ENCODE peak calls at places on chromosomes 13 and 19, in six cellular contexts. One of them, this sample, is unnamed.

GRCh38 chr13:28819046-28819747 is 942 bp upstream of the MTUS2 start:
- DNase-seq in GM12878: no peak
- DNase-seq in H1: no peak
- DNase-seq in K562: peak
- DNase-seq in GM12891: no peak
- DNase-seq in HepG2: no peak
- DNase-seq in this sample: no peak

GRCh38 chr19:1107655-1108261 is 4.0 kb downstream of the GPX4 start:
- DNase-seq in GM12891: no peak
- DNase-seq in GM12878: no peak
- DNase-seq in H1: no peak
- DNase-seq in K562: no peak
- DNase-seq in HepG2: no peak
- DNase-seq in this sample: no peak

GRCh38 chr13:109883181-109884180 is 97.1 kb upstream of the IRS2 start:
- DNase-seq in H1: no peak
- DNase-seq in K562: no peak
- DNase-seq in GM12891: no peak
- DNase-seq in GM12878: no peak
- DNase-seq in HepG2: no peak
- DNase-seq in this sample: no peak

GRCh38 chr13:101757446-101758039 is 305.1 kb downstream of the ITGBL1 start:
- DNase-seq in HepG2: no peak
- DNase-seq in K562: no peak
- DNase-seq in GM12878: no peak
- DNase-seq in GM12891: peak
- DNase-seq in H1: no peak
- DNase-seq in this sample: peak

GRCh38 chr19:18097217-18097992 is at the start of gene MAST3:
- DNase-seq in GM12891: peak
- DNase-seq in H1: no peak
- DNase-seq in GM12878: peak
- DNase-seq in K562: peak
- DNase-seq in HepG2: peak
- DNase-seq in this sample: peak

GRCh38 chr19:14413765-14414171 is 5.4 kb downstream of the DDX39A start:
- DNase-seq in GM12891: no peak
- DNase-seq in K562: no peak
- DNase-seq in HepG2: no peak
- DNase-seq in H1: no peak
- DNase-seq in GM12878: no peak
- DNase-seq in this sample: no peak

GRCh38 chr13:24341439-24341838 is 32.1 kb downstream of the C1QTNF9 start:
- DNase-seq in GM12891: no peak
- DNase-seq in GM12878: no peak
- DNase-seq in HepG2: no peak
- DNase-seq in H1: no peak
- DNase-seq in K562: no peak
- DNase-seq in this sample: no peak

GRCh38 chr19:45515081-45515624 is 7.9 kb downstream of the VASP start:
- DNase-seq in HepG2: peak
- DNase-seq in GM12878: peak
- DNase-seq in H1: no peak
- DNase-seq in GM12891: no peak
- DNase-seq in K562: peak
- DNase-seq in this sample: no peak

GRCh38 chr13:29654384-29654783 is 58.9 kb upstream of the SLC7A1 start:
- DNase-seq in GM12891: no peak
- DNase-seq in HepG2: no peak
- DNase-seq in H1: no peak
- DNase-seq in GM12878: no peak
- DNase-seq in K562: no peak
- DNase-seq in this sample: no peak

GRCh38 chr19:29806098-29806866 is 5.5 kb upstream of the CCNE1 start:
- DNase-seq in GM12878: no peak
- DNase-seq in H1: no peak
- DNase-seq in GM12891: no peak
- DNase-seq in K562: peak
- DNase-seq in HepG2: peak
- DNase-seq in this sample: no peak

GRCh38 chr19:24065865-24066604 is 21.0 kb upstream of the ZNF254 start:
- DNase-seq in H1: no peak
- DNase-seq in GM12891: no peak
- DNase-seq in HepG2: no peak
- DNase-seq in GM12878: no peak
- DNase-seq in K562: no peak
- DNase-seq in this sample: no peak

GRCh38 chr19:28612275-28612769 is 600.6 kb downstream of the UQCRFS1 start:
- DNase-seq in HepG2: no peak
- DNase-seq in GM12891: no peak
- DNase-seq in K562: no peak
- DNase-seq in GM12878: no peak
- DNase-seq in H1: no peak
- DNase-seq in this sample: no peak

GRCh38 chr13:44726214-44726613 is 150.1 kb upstream of the TSC22D1 start:
- DNase-seq in GM12891: no peak
- DNase-seq in GM12878: no peak
- DNase-seq in K562: no peak
- DNase-seq in HepG2: no peak
- DNase-seq in H1: no peak
- DNase-seq in this sample: no peak

GRCh38 chr19:33496496-33496895 is 25.1 kb downstream of the PEPD start:
- DNase-seq in HepG2: no peak
- DNase-seq in GM12878: no peak
- DNase-seq in K562: no peak
- DNase-seq in H1: no peak
- DNase-seq in GM12891: no peak
- DNase-seq in this sample: no peak
- TF ChIP-seq TAF1 in HepG2: no peak
- TF ChIP-seq TAF1 in GM12878: no peak
- TF ChIP-seq TAF1 in K562: no peak
- TF ChIP-seq TAF1 in H1: no peak
- TF ChIP-seq TAF1 in GM12891: no peak
- TF ChIP-seq TAF1 in this sample: no peak

GRCh38 chr19:16067205-16067938 is 8.9 kb upstream of the TPM4 start:
- DNase-seq in K562: no peak
- DNase-seq in HepG2: no peak
- DNase-seq in H1: no peak
- DNase-seq in GM12878: no peak
- DNase-seq in GM12891: no peak
- DNase-seq in this sample: no peak
- TF ChIP-seq POLR2A in K562: no peak
- TF ChIP-seq POLR2A in HepG2: no peak
- TF ChIP-seq POLR2A in H1: no peak
- TF ChIP-seq POLR2A in GM12878: no peak
- TF ChIP-seq POLR2A in GM12891: no peak
- TF ChIP-seq POLR2A in this sample: no peak

GRCh38 chr19:16615788-16616187 is 12.2 kb downstream of the MED26 start:
- DNase-seq in GM12878: no peak
- DNase-seq in K562: peak
- DNase-seq in H1: no peak
- DNase-seq in HepG2: no peak
- DNase-seq in GM12891: no peak
- DNase-seq in this sample: no peak

GRCh38 chr19:16612631-16613030 is 15.4 kb downstream of the MED26 start:
- DNase-seq in K562: no peak
- DNase-seq in HepG2: no peak
- DNase-seq in H1: no peak
- DNase-seq in GM12891: no peak
- DNase-seq in GM12878: no peak
- DNase-seq in this sample: no peak

GRCh38 chr19:16618248-16618647 is 9.8 kb downstream of the MED26 start:
- DNase-seq in H1: no peak
- DNase-seq in HepG2: no peak
- DNase-seq in GM12891: no peak
- DNase-seq in GM12878: no peak
- DNase-seq in K562: no peak
- DNase-seq in this sample: no peak

GRCh38 chr19:16613841-16614240 is 14.2 kb downstream of the MED26 start:
- DNase-seq in GM12878: no peak
- DNase-seq in K562: no peak
- DNase-seq in GM12891: no peak
- DNase-seq in H1: no peak
- DNase-seq in HepG2: no peak
- DNase-seq in this sample: no peak

DNA sequence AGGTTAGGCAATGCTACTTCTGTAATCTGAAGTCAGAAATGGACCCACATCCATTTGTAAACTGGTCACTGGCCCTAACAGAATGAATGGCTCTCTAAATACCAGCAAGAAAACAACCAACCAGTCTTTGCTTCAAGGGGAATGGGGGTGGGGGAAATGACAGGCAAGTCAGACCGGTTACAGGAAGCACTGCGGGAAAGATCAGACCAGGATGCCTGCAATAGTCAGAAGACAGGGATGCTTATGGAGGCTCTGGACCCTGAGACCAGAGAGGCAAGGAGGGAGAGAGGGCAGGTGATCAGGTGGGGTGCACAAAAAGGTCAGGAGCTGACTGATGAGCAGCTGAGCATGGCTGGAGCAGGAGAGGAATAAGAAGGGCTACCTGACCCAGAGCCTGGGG is 13.1 kb downstream of the MED26 start:
- DNase-seq in K562: no peak
- DNase-seq in HepG2: no peak
- DNase-seq in GM12891: no peak
- DNase-seq in GM12878: no peak
- DNase-seq in H1: no peak
- DNase-seq in this sample: no peak
- TF ChIP-seq TAF1 in K562: no peak
- TF ChIP-seq TAF1 in HepG2: no peak
- TF ChIP-seq TAF1 in GM12891: no peak
- TF ChIP-seq TAF1 in GM12878: no peak
- TF ChIP-seq TAF1 in H1: no peak
- TF ChIP-seq TAF1 in this sample: no peak

DNA sequence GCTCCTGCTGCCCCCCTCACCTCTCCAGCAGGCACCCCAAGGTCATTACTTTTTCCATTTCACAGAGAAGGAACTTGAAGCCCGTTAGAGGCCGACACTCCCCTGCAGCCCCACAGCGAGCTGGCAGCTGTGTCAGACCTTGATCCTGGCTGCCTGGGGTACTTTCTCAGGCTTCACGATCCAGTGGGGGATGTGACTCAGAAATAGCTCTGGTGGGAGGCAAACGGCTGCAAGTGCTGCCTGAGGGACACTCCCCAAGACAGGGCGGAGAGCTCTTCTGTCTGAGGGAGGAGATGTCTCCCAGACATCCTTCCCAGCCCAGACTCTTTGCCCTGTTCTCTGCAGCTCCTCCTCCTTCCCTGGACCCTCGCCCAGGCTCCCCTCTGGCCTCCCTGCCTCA is 4.8 kb downstream of the TSKS start:
- DNase-seq in GM12891: no peak
- DNase-seq in K562: peak
- DNase-seq in GM12878: no peak
- DNase-seq in H1: no peak
- DNase-seq in HepG2: no peak
- DNase-seq in this sample: no peak
- TF ChIP-seq POLR2A in GM12891: no peak
- TF ChIP-seq POLR2A in K562: no peak
- TF ChIP-seq POLR2A in GM12878: no peak
- TF ChIP-seq POLR2A in H1: no peak
- TF ChIP-seq POLR2A in HepG2: no peak
- TF ChIP-seq POLR2A in this sample: no peak

DNA sequence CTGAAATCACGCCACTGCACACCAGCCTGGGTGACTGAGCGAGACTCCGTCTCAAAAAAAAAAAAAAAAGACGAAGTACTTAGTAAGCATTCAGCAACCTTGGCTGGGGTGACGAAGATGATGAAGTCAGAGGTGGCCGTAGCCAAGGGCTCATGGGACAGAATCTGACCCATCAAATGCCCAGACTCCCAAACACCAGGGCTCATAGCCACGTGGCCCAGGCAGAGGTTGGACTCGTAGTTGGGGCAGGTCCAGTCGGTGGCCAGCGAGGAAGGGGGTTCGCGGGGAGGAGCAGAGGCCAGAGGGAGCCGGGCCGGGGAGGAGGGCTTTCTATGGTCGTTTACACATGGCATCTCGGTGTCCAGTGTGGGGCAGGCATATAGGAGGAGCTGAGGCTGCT is 52.1 kb upstream of the EHD2 start:
- DNase-seq in K562: no peak
- DNase-seq in GM12891: no peak
- DNase-seq in HepG2: no peak
- DNase-seq in H1: no peak
- DNase-seq in GM12878: no peak
- DNase-seq in this sample: no peak
- TF ChIP-seq TAF1 in K562: no peak
- TF ChIP-seq TAF1 in GM12891: no peak
- TF ChIP-seq TAF1 in HepG2: no peak
- TF ChIP-seq TAF1 in H1: no peak
- TF ChIP-seq TAF1 in GM12878: no peak
- TF ChIP-seq TAF1 in this sample: no peak

This sample was measured in GM12892.